ENCODE peak calls at places on chromosomes 13 and 19, in six cellular contexts. U is mesenchymal stem cell, C is IMR-90, J is neuronal stem cell, O is H9, V is H1. M is an unnamed sample.

GRCh38 chr19:2375341-2376121 is 15.5 kb downstream of the TMPRSS9 start:
- DNase-seq in U (no peak), V (no peak), J (no peak), O (no peak), C (no peak), M (no peak)

GRCh38 chr19:14763497-14764145 is 14.7 kb downstream of the ADGRE2 start:
- DNase-seq in V (no peak), U (no peak), J (no peak), C (no peak), O (no peak), M (no peak)

GRCh38 chr19:50401505-50402450 is 17.0 kb upstream of the SPIB start:
- DNase-seq in U (no peak), O (peak; percentile 33), J (no peak), C (no peak), V (no peak), M (no peak)

GRCh38 chr19:3970808-3971598 is at the start of gene DAPK3:
- DNase-seq in V (peak; percentile 98), C (peak; percentile 97), J (peak; percentile 95), O (peak; percentile 100), U (peak; percentile 98), M (peak; percentile 99)

GRCh38 chr13:97648171-97648880 is 214.4 kb downstream of the RAP2A start:
- DNase-seq in U (peak; percentile 71), V (no peak), J (no peak), C (no peak), O (no peak), M (peak; percentile 64)

GRCh38 chr13:78604782-78605611 is 1.6 kb upstream of the POU4F1 start:
- DNase-seq in C (peak; percentile 8), O (peak; percentile 79), U (no peak), V (peak; percentile 67), J (peak; percentile 31), M (no peak)

GRCh38 chr13:41985788-41986508 is 25.0 kb upstream of the VWA8 start:
- DNase-seq in V (no peak), U (peak; percentile 32), C (peak; percentile 35), J (no peak), O (no peak), M (no peak)

GRCh38 chr19:31598730-31599238 is 249.5 kb upstream of the TSHZ3 start:
- DNase-seq in C (no peak), U (peak; percentile 12), V (no peak), J (no peak), O (no peak), M (no peak)

GRCh38 chr19:47190167-47190727 is 40.8 kb downstream of the BBC3 start:
- DNase-seq in J (no peak), O (no peak), V (no peak), U (peak; percentile 82), C (peak; percentile 71), M (no peak)

GRCh38 chr19:5063873-5064645 is 95.1 kb downstream of the KDM4B start:
- DNase-seq in U (no peak), J (no peak), V (no peak), O (no peak), C (no peak), M (no peak)

GRCh38 chr19:16594681-16595091 is 22.5 kb upstream of the SLC35E1 start:
- DNase-seq in O (no peak), U (no peak), C (no peak), J (no peak), V (no peak), M (no peak)

GRCh38 chr19:30255783-30256509 is 116.2 kb upstream of the ZNF536 start:
- DNase-seq in C (no peak), U (no peak), V (no peak), J (no peak), O (peak; percentile 64), M (no peak)

GRCh38 chr13:91398413-91399188 is at the start of gene GPC5:
- DNase-seq in O (peak; percentile 89), V (peak; percentile 92), J (peak; percentile 69), C (peak; percentile 43), U (peak; percentile 63), M (peak; percentile 70)

GRCh38 chr13:91468301-91468700 is 69.9 kb downstream of the GPC5 start:
- DNase-seq in C (peak; percentile 8), O (no peak), U (no peak), J (no peak), V (no peak), M (peak; percentile 6)

GRCh38 chr19:2803486-2804155 is 16.0 kb upstream of the ZNF554 start:
- DNase-seq in C (no peak), J (no peak), O (no peak), U (no peak), V (no peak), M (no peak)

GRCh38 chr13:41004875-41005693 is 14.0 kb downstream of the ELF1 start:
- DNase-seq in C (no peak), U (peak; percentile 61), J (no peak), O (no peak), V (no peak), M (no peak)

GRCh38 chr13:24178847-24179845 is 18.6 kb downstream of the SPATA13 start:
- DNase-seq in C (peak; percentile 75), O (no peak), V (no peak), J (no peak), U (peak; percentile 64), M (no peak)

GRCh38 chr13:44040070-44040753 is 160.5 kb downstream of the LACC1 start:
- DNase-seq in J (no peak), U (peak; percentile 73), V (no peak), C (peak; percentile 54), O (no peak), M (peak; percentile 15)

GRCh38 chr19:3224346-3225325 is at the start of gene CELF5:
- DNase-seq in U (peak; percentile 32), O (peak; percentile 57), V (peak; percentile 86), J (peak; percentile 67), C (no peak), M (no peak)

GRCh38 chr19:4444765-4445741 is 12.5 kb downstream of the UBXN6 start:
- DNase-seq in J (no peak), V (peak; percentile 52), U (no peak), O (no peak), C (no peak), M (no peak)

GRCh38 chr13:27264181-27264580 is 6.4 kb upstream of the RASL11A start:
- DNase-seq in J (no peak), C (peak; percentile 89), V (no peak), O (no peak), U (peak; percentile 84), M (no peak)

GRCh38 chr13:93254775-93255174 is 28.2 kb downstream of the GPC6 start:
- DNase-seq in O (no peak), U (no peak), C (no peak), J (no peak), V (no peak), M (no peak)

GRCh38 chr19:16254851-16255408 is 57.2 kb downstream of the AP1M1 start:
- DNase-seq in J (no peak), U (no peak), O (no peak), C (no peak), V (no peak), M (no peak)

DNA sequence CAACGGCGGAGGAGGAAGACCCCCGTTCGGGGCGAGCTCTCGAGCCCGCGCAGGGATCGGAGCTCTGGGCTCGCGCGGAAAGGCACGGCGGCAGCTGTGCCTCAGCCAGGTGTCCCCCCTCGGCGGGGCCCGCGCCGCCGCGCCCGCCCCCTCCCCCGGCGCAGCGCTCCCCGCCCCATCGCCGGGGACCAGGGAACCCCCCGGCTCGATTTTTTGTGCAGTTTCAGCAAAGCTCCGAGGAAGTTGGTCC is 110.0 kb downstream of the KCNRG start:
- DNase-seq in O (no peak), U (no peak), V (no peak), J (no peak), C (no peak), M (no peak)
- H2AFZ ChIP-seq in O (no peak overlapping the region), U (no peak overlapping the region), V (no peak overlapping the region), J (peak overlapping the region; percentile 92), C (peak overlapping the region; percentile 95), M (peak overlapping the region; percentile 93)

GRCh38 chr13:48486836-48487235 is 46.0 kb downstream of the RCBTB2 start:
- DNase-seq in U (no peak), O (no peak), C (no peak), J (no peak), V (no peak), M (no peak)
- H3K14ac ChIP-seq in U (no peak overlapping the region), O (no peak overlapping the region), C (no peak overlapping the region), J (no peak overlapping the region), V (no peak overlapping the region), M (no peak overlapping the region)

GRCh38 chr19:18419195-18419698 is at the start of gene SSBP4:
- DNase-seq in C (peak; percentile 70), V (peak; percentile 87), O (no peak), U (peak; percentile 82), J (peak; percentile 76), M (peak; percentile 55)
- H2BK120ac ChIP-seq in C (peak within 1 kb of the TSS; percentile 86), V (peak within 1 kb of the TSS; percentile 69), O (no peak within 1 kb of the TSS), U (peak within 1 kb of the TSS; percentile 95), J (peak within 1 kb of the TSS; percentile 77), M (peak within 1 kb of the TSS; percentile 91)

GRCh38 chr19:18057557-18057956 is 29.2 kb downstream of the IL12RB1 start:
- DNase-seq in V (no peak), U (peak; percentile 24), J (no peak), O (no peak), C (no peak), M (no peak)

GRCh38 chr19:18060472-18060871 is 26.3 kb downstream of the IL12RB1 start:
- DNase-seq in U (no peak), V (no peak), O (peak; percentile 45), J (no peak), C (no peak), M (no peak)

GRCh38 chr19:18059902-18060301 is 26.8 kb downstream of the IL12RB1 start:
- DNase-seq in O (no peak), V (no peak), C (no peak), U (no peak), J (no peak), M (no peak)

GRCh38 chr19:18059297-18059696 is 27.4 kb downstream of the IL12RB1 start:
- DNase-seq in C (no peak), O (no peak), J (no peak), U (no peak), V (no peak), M (no peak)

GRCh38 chr19:18058208-18059009 is 28.3 kb downstream of the IL12RB1 start:
- DNase-seq in O (peak; percentile 89), J (peak; percentile 78), U (peak; percentile 83), V (peak; percentile 92), C (peak; percentile 65), M (peak; percentile 56)
- H2AFZ ChIP-seq in O (no peak overlapping the region), J (peak overlapping the region; percentile 92), U (no peak overlapping the region), V (peak overlapping the region; percentile 90), C (peak overlapping the region; percentile 97), M (peak overlapping the region; percentile 91)

M was measured in trophoblast cell.